ENCODE peak calls at places on chromosomes 3 and 15, in five cellular contexts. W is GM12878, G is stomach, P is GM23338, X is Panc1. K is an unnamed sample. For H3K4me1, the result is how much of the 10 kb centered on the place peaks cover.

GRCh38 chr15:35289029-35289617 is 204.0 kb upstream of the NANOGP8 start:
- DNase-seq in W (no peak), G (no peak), P (peak), X (no peak), K (no peak)

GRCh38 chr3:77081240-77081661 is 41.4 kb downstream of the ROBO2 start:
- DNase-seq in W (no peak), G (no peak), P (no peak), X (no peak), K (peak)

GRCh38 chr3:13715167-13715954 is 164.5 kb downstream of the WNT7A start:
- DNase-seq in W (no peak), G (peak), P (no peak), X (no peak), K (no peak)

GRCh38 chr15:76347507-76348055 is 11.0 kb downstream of the ISL2 start:
- DNase-seq in W (no peak), G (no peak), P (no peak), X (no peak), K (no peak)

GRCh38 chr3:101850327-101851048 is 1.2 kb downstream of the NFKBIZ start:
- DNase-seq in W (peak), G (no peak), P (no peak), X (no peak), K (no peak)

GRCh38 chr3:57068437-57069089 is 8.1 kb downstream of the SPATA12 start:
- DNase-seq in W (peak), G (no peak), P (no peak), X (peak), K (peak)

GRCh38 chr15:26901036-26901435 is 34.2 kb downstream of the GABRA5 start:
- DNase-seq in W (no peak), G (no peak), P (no peak), X (no peak), K (no peak)

GRCh38 chr15:74397239-74398068 is 30.0 kb upstream of the CYP11A1 start:
- DNase-seq in W (peak), G (no peak), P (no peak), X (no peak), K (peak)

GRCh38 chr3:149968216-149968615 is 2.5 kb downstream of the PFN2 start:
- DNase-seq in W (no peak), G (no peak), P (peak), X (no peak), K (no peak)

GRCh38 chr3:27141668-27142067 is 227.5 kb downstream of the NEK10 start:
- DNase-seq in W (no peak), G (no peak), P (peak), X (no peak), K (no peak)

GRCh38 chr15:48928877-48929538 is 34.7 kb downstream of the SHC4 start:
- DNase-seq in W (no peak), G (no peak), P (no peak), X (no peak), K (no peak)

GRCh38 chr3:123042413-123042812 is 14.8 kb upstream of the SEMA5B start:
- DNase-seq in W (no peak), G (no peak), P (no peak), X (no peak), K (peak)

GRCh38 chr15:72229076-72229946 is 1.7 kb downstream of the PKM start:
- DNase-seq in W (no peak), G (no peak), P (peak), X (no peak), K (no peak)

GRCh38 chr3:106144051-106144450 is 275.2 kb upstream of the CBLB start:
- DNase-seq in W (no peak), G (no peak), P (no peak), X (no peak), K (no peak)

GRCh38 chr15:81023483-81024264 is 23.0 kb downstream of the TLNRD1 start:
- DNase-seq in W (peak), G (no peak), P (no peak), X (no peak), K (no peak)

GRCh38 chr15:75232252-75232813 is 25.8 kb upstream of the GOLGA6C start:
- DNase-seq in W (no peak), G (no peak), P (no peak), X (no peak), K (no peak)

GRCh38 chr3:128623762-128624176 is 26.8 kb downstream of the RPN1 start:
- DNase-seq in W (no peak), G (no peak), P (no peak), X (no peak), K (peak)

GRCh38 chr3:194756460-194757355 is 71.0 kb downstream of the FAM43A start:
- DNase-seq in W (no peak), G (no peak), P (no peak), X (no peak), K (peak)

GRCh38 chr3:51966486-51966885 is 768 bp downstream of the PCBP4 start:
- DNase-seq in W (no peak), G (no peak), P (no peak), X (no peak), K (no peak)

GRCh38 chr3:65713016-65713415 is 325.7 kb downstream of the MAGI1 start:
- DNase-seq in W (no peak), G (no peak), P (peak), X (no peak), K (no peak)

GRCh38 chr3:45509038-45509767 is 85.3 kb upstream of the LIMD1 start:
- DNase-seq in W (no peak), G (no peak), P (peak), X (no peak), K (no peak)

GRCh38 chr3:32176989-32177701 is 61.3 kb upstream of the CMTM8 start:
- DNase-seq in W (peak), G (peak), P (peak), X (peak), K (no peak)

GRCh38 chr3:124401841-124402240 is 328.4 kb upstream of the UMPS start:
- DNase-seq in W (no peak), G (no peak), P (no peak), X (no peak), K (no peak)

GRCh38 chr3:2713923-2714322 is 396.3 kb downstream of the IL5RA start:
- DNase-seq in W (no peak), G (no peak), P (peak), X (no peak), K (no peak)

GRCh38 chr3:39420537-39420936 is 14.0 kb downstream of the RPSA start:
- DNase-seq in W (no peak), G (no peak), P (no peak), X (no peak), K (no peak)

GRCh38 chr3:128267541-128267940 is 114.3 kb downstream of the EEFSEC start:
- DNase-seq in W (no peak), G (no peak), P (no peak), X (no peak), K (no peak)

GRCh38 chr3:105829879-105830622 is 38.8 kb downstream of the CBLB start:
- DNase-seq in W (no peak), G (no peak), P (no peak), X (no peak), K (no peak)

GRCh38 chr3:128782282-128783146 is 56.5 kb downstream of the RAB7A start:
- DNase-seq in W (no peak), G (no peak), P (no peak), X (no peak), K (no peak)

GRCh38 chr3:101611023-101611422 is 37.0 kb downstream of the PCNP start:
- DNase-seq in W (peak), G (no peak), P (no peak), X (no peak), K (no peak)

GRCh38 chr3:38151667-38152265 is 13.3 kb downstream of the MYD88 start:
- DNase-seq in W (no peak), G (peak), P (no peak), X (no peak), K (no peak)

GRCh38 chr15:52136471-52136993 is 24.0 kb upstream of the BCL2L10 start:
- DNase-seq in W (no peak), G (no peak), P (no peak), X (no peak), K (no peak)

GRCh38 chr3:102224171-102224570 is 210.6 kb upstream of the ZPLD1 start:
- DNase-seq in W (no peak), G (no peak), P (no peak), X (no peak), K (peak)

GRCh38 chr15:55897560-55898336 is 95.7 kb downstream of the NEDD4 start:
- DNase-seq in W (no peak), G (peak), P (peak), X (peak), K (no peak)

GRCh38 chr15:68114356-68114755 is 60.2 kb downstream of the PIAS1 start:
- DNase-seq in W (no peak), G (no peak), P (no peak), X (no peak), K (no peak)

GRCh38 chr15:37740623-37741141 is 193.8 kb upstream of the TMCO5A start:
- DNase-seq in W (no peak), G (no peak), P (no peak), X (no peak), K (no peak)

GRCh38 chr3:124221286-124221821 is 229.4 kb upstream of the ROPN1 start:
- DNase-seq in W (no peak), G (no peak), P (no peak), X (no peak), K (no peak)

GRCh38 chr3:116394365-116394764 is 50.9 kb downstream of the LSAMP start:
- DNase-seq in W (no peak), G (no peak), P (no peak), X (no peak), K (no peak)

GRCh38 chr3:178455264-178455663 is 81.0 kb upstream of the KCNMB2 start:
- DNase-seq in W (no peak), G (no peak), P (no peak), X (no peak), K (no peak)

GRCh38 chr3:180223268-180223667 is 186.5 kb upstream of the PEX5L start:
- DNase-seq in W (no peak), G (no peak), P (no peak), X (no peak), K (no peak)

GRCh38 chr15:57419335-57419734 is 43.0 kb downstream of the CGNL1 start:
- DNase-seq in W (no peak), G (no peak), P (no peak), X (no peak), K (no peak)
- H3K4me1 ChIP-seq in W (under half), G (under half), P (under half), X (under half), K (under half)

DNA sequence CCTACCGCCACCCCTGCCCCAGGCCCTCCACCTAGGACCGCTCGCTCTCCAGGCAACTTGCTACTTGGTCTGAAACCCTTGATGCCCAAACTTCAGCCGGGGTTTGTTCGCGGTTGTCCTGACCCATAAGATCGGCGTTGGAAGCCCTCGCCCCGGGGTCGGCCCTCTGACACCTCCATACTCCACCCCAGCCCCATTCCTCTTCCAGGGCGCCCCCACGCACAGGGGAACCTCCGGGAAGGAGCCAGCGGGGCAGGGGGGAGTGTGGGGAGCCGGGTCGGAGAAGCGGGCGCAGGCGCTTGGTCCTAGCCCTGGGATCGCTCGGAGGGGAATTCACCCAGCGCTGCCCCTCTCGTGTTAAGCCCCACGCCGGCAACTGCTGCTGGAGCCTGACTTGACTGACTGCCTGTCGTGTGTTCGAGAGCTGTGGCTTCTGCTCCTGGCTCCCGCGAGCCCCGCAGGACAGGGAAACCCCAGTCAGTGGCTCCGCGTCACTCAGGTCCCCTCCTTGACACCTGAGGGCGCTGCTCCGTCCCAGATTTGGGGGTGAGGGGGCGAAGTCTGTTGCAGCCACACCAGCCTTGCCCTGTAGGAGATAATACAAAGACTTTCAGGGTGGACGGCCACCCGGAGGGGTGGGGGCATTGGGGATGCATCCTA is 675 bp downstream of the RYR3 start:
- DNase-seq in W (no peak), G (no peak), P (peak), X (no peak), K (peak)
- H3K4me3 ChIP-seq in W (no peak), G (peak), P (peak), X (no peak), K (peak)

GRCh38 chr15:71103102-71103676 is 12.1 kb upstream of the THSD4 start:
- DNase-seq in W (peak), G (peak), P (no peak), X (no peak), K (no peak)
- TF ChIP-seq POLR2AphosphoS5 in W (no peak), G (no peak), P (no peak), X (no peak), K (no peak)

GRCh38 chr15:31307270-31308184 is 19.1 kb upstream of the KLF13 start:
- DNase-seq in W (no peak), G (no peak), P (no peak), X (no peak), K (no peak)
- H3K4me1 ChIP-seq in W (under half), G (under half), P (half or more), X (under half), K (under half)

DNA sequence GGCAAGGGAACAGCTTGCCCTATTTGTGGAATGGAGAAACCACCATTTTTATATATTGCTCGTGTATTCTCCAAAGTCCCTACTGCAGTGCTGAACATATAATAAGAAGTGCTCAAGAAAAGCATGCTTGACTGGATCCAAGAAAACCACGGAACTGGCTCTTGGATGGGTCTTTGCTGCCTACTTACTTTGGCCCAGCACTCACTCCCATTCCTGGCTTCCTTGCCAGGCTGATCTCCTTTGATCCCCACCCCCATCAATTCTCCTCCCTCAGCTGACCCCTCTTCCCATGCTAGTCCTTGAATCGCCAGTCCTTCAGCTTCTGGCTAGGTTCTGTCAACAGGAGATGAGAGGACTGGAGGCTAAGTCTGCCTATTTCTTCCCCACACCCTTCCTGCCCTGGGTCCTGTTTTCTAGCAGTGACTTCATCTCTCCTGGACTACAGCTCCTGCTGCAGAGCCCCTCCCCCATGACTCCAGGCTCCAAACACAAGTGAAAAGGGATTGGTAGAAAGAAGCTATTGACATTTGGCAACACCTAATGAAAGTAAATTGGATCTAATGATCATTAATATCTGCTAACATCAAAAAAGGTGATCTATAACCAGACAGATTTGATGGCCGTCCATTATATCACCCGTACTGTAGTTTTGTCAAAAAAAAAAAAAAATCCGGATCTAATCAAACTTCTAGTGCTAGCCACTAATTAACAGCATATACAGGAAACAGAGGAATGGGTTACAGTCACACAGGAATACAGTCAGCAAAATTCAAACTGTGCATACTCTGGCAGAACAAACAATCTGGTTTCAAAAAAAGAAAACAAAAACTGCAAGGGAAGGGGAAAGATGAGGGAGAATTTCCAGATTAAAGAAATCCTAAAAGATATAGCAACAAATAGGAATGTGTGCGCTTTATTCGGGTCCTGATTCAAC is 7.8 kb downstream of the FAM240A start:
- DNase-seq in W (no peak), G (no peak), P (peak), X (no peak), K (no peak)
- H3K4me3 ChIP-seq in W (no peak), G (no peak), P (no peak), X (no peak), K (no peak)

K was measured in upper lobe of left lung.